ENCODE peak calls at places on chromosomes 5 and 9, in four cellular contexts. N is endodermal cell; I is activated T-helper 1 cell treated with anti-CD3 and anti-CD28 coated beads, Interleukin-12 subunit alpha, Interleukin-12 subunit beta, Interleukin-2, Interleukin-4 antibody, amounts not matched to agents 30 ng/mL and 10 ng/mL and 1 ng/mL, durations not matched to agents 14 hours and 24 hours and 36 hours; F is iris pigment epithelial cell. B is an unnamed sample.

GRCh38 chr5:19479562-19479961 is 508.4 kb downstream of the CDH18 start:
- DNase-seq in F (no peak), N (no peak), I (no peak), B (no peak)

GRCh38 chr5:140881889-140882590 is at the start of gene PCDHA13:
- DNase-seq in N (peak; percentile 64), F (no peak), I (no peak), B (no peak)

GRCh38 chr9:133114451-133114885 is 6.6 kb downstream of the RALGDS start:
- DNase-seq in I (no peak), F (no peak), N (no peak), B (peak; percentile 67)

GRCh38 chr5:154714271-154714986 is 40.7 kb upstream of the LARP1 start:
- DNase-seq in F (peak; percentile 79), N (no peak), I (peak; percentile 1), B (no peak)

GRCh38 chr5:95955996-95956899 is 5.4 kb downstream of the ELL2 start:
- DNase-seq in F (peak; percentile 25), I (no peak), N (no peak), B (no peak)

GRCh38 chr9:17291766-17292165 is 156.9 kb downstream of the CNTLN start:
- DNase-seq in F (peak; percentile 76), N (no peak), I (no peak), B (no peak)

GRCh38 chr5:114940709-114941108 is 229.0 kb downstream of the TRIM36 start:
- DNase-seq in F (no peak), I (no peak), N (no peak), B (no peak)

GRCh38 chr5:116454417-116454927 is 120.2 kb downstream of the SEMA6A start:
- DNase-seq in N (peak; percentile 41), F (peak; percentile 92), I (no peak), B (no peak)

GRCh38 chr9:19028835-19029451 is 4.1 kb downstream of the SAXO1 start:
- DNase-seq in N (peak; percentile 79), I (peak; percentile 16), F (peak; percentile 72), B (no peak)

GRCh38 chr5:174725991-174726601 is 1.7 kb downstream of the MSX2 start:
- DNase-seq in I (no peak), N (peak; percentile 53), F (no peak), B (no peak)

GRCh38 chr9:127277099-127277498 is 12.5 kb downstream of the GARNL3 start:
- DNase-seq in I (no peak), N (no peak), F (no peak), B (no peak)

GRCh38 chr5:131867524-131867923 is 70.7 kb upstream of the FNIP1 start:
- DNase-seq in N (no peak), F (no peak), I (no peak), B (no peak)